ENCODE peak calls at places on chromosomes 2 and 18, in eight cellular contexts. V is naive thymus-derived CD8-positive, alpha-beta T cell; M is central memory CD4-positive, alpha-beta T cell; Y is PC-9; B is stimulated activated CD8-positive, alpha-beta memory T cell treated with anti-CD3 and anti-CD28 coated beads, Interleukin-4, amount 100 ng/mL, for 48 hours; W is hepatocyte; S is HTR-8/SVneo; E is ecto neural progenitor cell. N is an unnamed sample.
A peak's percentile ranks its signal among the peaks of the same experiment; 100 is the strongest.

GRCh38 chr18:60266558-60266957 is 106.0 kb downstream of the MC4R start:
- DNase-seq in V (no peak), W (no peak), S (no peak), E (no peak), B (no peak), M (no peak), Y (no peak), N (no peak)

GRCh38 chr2:127864877-127865276 is 6.9 kb upstream of the POLR2D start:
- DNase-seq in B (no peak), W (peak; percentile 16), S (no peak), E (no peak), V (no peak), Y (no peak), M (no peak), N (no peak)

GRCh38 chr2:208025814-208026184 is 472 bp upstream of the PLEKHM3 start:
- DNase-seq in B (peak; percentile 58), E (peak; percentile 53), M (peak; percentile 14), V (no peak), Y (no peak), W (no peak), S (no peak), N (no peak)

GRCh38 chr2:50614056-50614455 is 417.9 kb downstream of the NRXN1 start:
- DNase-seq in B (no peak), Y (no peak), S (peak; percentile 12), V (no peak), E (no peak), W (no peak), M (no peak), N (no peak)

GRCh38 chr2:200003444-200003843 is 48.1 kb downstream of the MAIP1 start:
- DNase-seq in W (no peak), V (no peak), E (no peak), Y (no peak), S (no peak), B (no peak), M (no peak), N (no peak)

GRCh38 chr2:216702756-216703155 is 7.4 kb upstream of the IGFBP5 start:
- DNase-seq in S (no peak), B (no peak), W (no peak), V (no peak), M (no peak), Y (no peak), E (no peak), N (no peak)

GRCh38 chr18:12361770-12362378 is 15.2 kb downstream of the AFG3L2 start:
- DNase-seq in W (no peak), B (no peak), V (no peak), S (no peak), M (no peak), E (no peak), Y (no peak), N (no peak)

GRCh38 chr2:121910139-121910538 is 154.7 kb downstream of the TSN start:
- DNase-seq in W (no peak), E (no peak), B (no peak), V (no peak), S (no peak), M (no peak), Y (no peak), N (no peak)

GRCh38 chr2:11533278-11534077 is at the start of gene GREB1:
- DNase-seq in M (no peak), V (no peak), E (no peak), B (no peak), S (no peak), Y (peak; percentile 86), W (no peak), N (no peak)

GRCh38 chr18:63979409-63979908 is 9.6 kb downstream of the SERPINB8 start:
- DNase-seq in B (peak; percentile 43), V (peak; percentile 45), E (peak; percentile 57), M (peak; percentile 26), Y (peak; percentile 62), S (peak; percentile 25), W (peak; percentile 81), N (peak; percentile 81)

GRCh38 chr2:21256006-21256405 is 132.2 kb downstream of the TDRD15 start:
- DNase-seq in M (no peak), E (peak; percentile 10), Y (no peak), S (no peak), B (no peak), V (no peak), W (no peak), N (peak; percentile 66)

GRCh38 chr18:7349181-7349837 is 118.4 kb downstream of the LRRC30 start:
- DNase-seq in S (no peak), Y (no peak), W (no peak), E (no peak), M (no peak), V (no peak), B (no peak), N (no peak)

GRCh38 chr2:187684181-187684580 is 129.9 kb upstream of the TFPI start:
- DNase-seq in B (no peak), M (no peak), Y (no peak), E (no peak), V (no peak), W (no peak), S (no peak), N (no peak)

GRCh38 chr18:79555885-79556284 is 123.7 kb upstream of the CTDP1 start:
- DNase-seq in S (no peak), V (no peak), E (no peak), Y (no peak), M (no peak), W (no peak), B (no peak), N (peak; percentile 51)

GRCh38 chr18:1797265-1797664 is 774.0 kb downstream of the METTL4 start:
- DNase-seq in S (no peak), M (no peak), Y (no peak), E (no peak), V (no peak), W (no peak), B (no peak), N (no peak)

GRCh38 chr2:130819226-130819914 is 17.3 kb upstream of the ARHGEF4 start:
- DNase-seq in V (no peak), M (no peak), Y (no peak), B (no peak), S (no peak), E (peak; percentile 65), W (no peak), N (peak; percentile 43)

GRCh38 chr2:6325616-6326015 is 540.1 kb downstream of the CMPK2 start:
- DNase-seq in M (no peak), E (peak; percentile 69), V (no peak), S (no peak), Y (no peak), W (no peak), B (no peak), N (no peak)

GRCh38 chr2:181300600-181301291 is 156.4 kb upstream of the ITGA4 start:
- DNase-seq in S (no peak), W (no peak), B (no peak), M (peak; percentile 74), V (peak; percentile 81), Y (no peak), E (no peak), N (no peak)

N was measured in islet precursor cell.